ENCODE peak calls at places on chromosomes 12 and 14, in four cellular contexts. One of them, this sample, is unnamed.

GRCh38 chr12:98198261-98198982 is 317.0 kb upstream of the TMPO start:
- DNase-seq in right lobe of liver: no peak
- DNase-seq in endothelial cell: no peak
- DNase-seq in fibroblast of lung: peak
- DNase-seq in this sample: no peak

GRCh38 chr14:104827173-104828055 is 26.5 kb downstream of the ZBTB42 start:
- DNase-seq in right lobe of liver: peak
- DNase-seq in endothelial cell: peak
- DNase-seq in fibroblast of lung: peak
- DNase-seq in this sample: peak

GRCh38 chr12:95198914-95199313 is 18.4 kb downstream of the FGD6 start:
- DNase-seq in right lobe of liver: no peak
- DNase-seq in endothelial cell: no peak
- DNase-seq in fibroblast of lung: no peak
- DNase-seq in this sample: no peak

GRCh38 chr12:24911284-24911791 is 37.6 kb downstream of the BCAT1 start:
- DNase-seq in right lobe of liver: no peak
- DNase-seq in endothelial cell: no peak
- DNase-seq in fibroblast of lung: peak
- DNase-seq in this sample: peak

GRCh38 chr14:100842799-100843198 is 16.9 kb downstream of the MEG3 start:
- DNase-seq in right lobe of liver: no peak
- DNase-seq in endothelial cell: no peak
- DNase-seq in fibroblast of lung: peak
- DNase-seq in this sample: peak

GRCh38 chr12:130335517-130336392 is 1.9 kb upstream of the PIWIL1 start:
- DNase-seq in right lobe of liver: no peak
- DNase-seq in endothelial cell: peak
- DNase-seq in fibroblast of lung: peak
- DNase-seq in this sample: peak

GRCh38 chr14:53663709-53664108 is 292.9 kb downstream of the BMP4 start:
- DNase-seq in right lobe of liver: peak
- DNase-seq in endothelial cell: peak
- DNase-seq in fibroblast of lung: peak
- DNase-seq in this sample: peak

GRCh38 chr12:109818900-109819500 is 14.2 kb downstream of the TRPV4 start:
- DNase-seq in right lobe of liver: no peak
- DNase-seq in endothelial cell: no peak
- DNase-seq in fibroblast of lung: peak
- DNase-seq in this sample: peak

GRCh38 chr12:131971226-131971625 is 21.5 kb downstream of the EP400 start:
- DNase-seq in right lobe of liver: no peak
- DNase-seq in endothelial cell: no peak
- DNase-seq in fibroblast of lung: no peak
- DNase-seq in this sample: no peak

GRCh38 chr12:14537088-14537487 is 30.6 kb downstream of the PLBD1 start:
- DNase-seq in right lobe of liver: no peak
- DNase-seq in endothelial cell: no peak
- DNase-seq in fibroblast of lung: no peak
- DNase-seq in this sample: no peak

GRCh38 chr12:122730215-122731014 is at the start of gene HCAR1:
- DNase-seq in right lobe of liver: no peak
- DNase-seq in endothelial cell: no peak
- DNase-seq in fibroblast of lung: no peak
- DNase-seq in this sample: no peak

GRCh38 chr14:72104011-72104613 is 171.9 kb downstream of the RGS6 start:
- DNase-seq in right lobe of liver: no peak
- DNase-seq in endothelial cell: peak
- DNase-seq in fibroblast of lung: no peak
- DNase-seq in this sample: no peak

GRCh38 chr12:123085730-123086487 is 65.0 kb downstream of the PITPNM2 start:
- DNase-seq in right lobe of liver: no peak
- DNase-seq in endothelial cell: no peak
- DNase-seq in fibroblast of lung: peak
- DNase-seq in this sample: no peak

GRCh38 chr12:68587448-68587873 is 23.2 kb upstream of the RAP1B start:
- DNase-seq in right lobe of liver: no peak
- DNase-seq in endothelial cell: no peak
- DNase-seq in fibroblast of lung: peak
- DNase-seq in this sample: no peak

GRCh38 chr12:132078190-132078589 is 65.9 kb downstream of the DDX51 start:
- DNase-seq in right lobe of liver: no peak
- DNase-seq in endothelial cell: no peak
- DNase-seq in fibroblast of lung: peak
- DNase-seq in this sample: peak

GRCh38 chr12:110354172-110354780 is 49.2 kb downstream of the ANAPC7 start:
- DNase-seq in right lobe of liver: no peak
- DNase-seq in endothelial cell: no peak
- DNase-seq in fibroblast of lung: no peak
- DNase-seq in this sample: no peak

GRCh38 chr12:12804432-12804886 is 8.7 kb upstream of the DDX47 start:
- DNase-seq in right lobe of liver: no peak
- DNase-seq in endothelial cell: no peak
- DNase-seq in fibroblast of lung: peak
- DNase-seq in this sample: peak

GRCh38 chr12:108477055-108477880 is 37.8 kb upstream of the FICD start:
- DNase-seq in right lobe of liver: no peak
- DNase-seq in endothelial cell: no peak
- DNase-seq in fibroblast of lung: no peak
- DNase-seq in this sample: no peak

GRCh38 chr14:55599250-55599879 is 19.4 kb downstream of the KTN1 start:
- DNase-seq in right lobe of liver: peak
- DNase-seq in endothelial cell: no peak
- DNase-seq in fibroblast of lung: no peak
- DNase-seq in this sample: no peak

GRCh38 chr14:82385043-82385442 is 851.4 kb upstream of the SEL1L start:
- DNase-seq in right lobe of liver: no peak
- DNase-seq in endothelial cell: no peak
- DNase-seq in fibroblast of lung: no peak
- DNase-seq in this sample: no peak

GRCh38 chr12:91984571-91984970 is 161.1 kb downstream of the BTG1 start:
- DNase-seq in right lobe of liver: no peak
- DNase-seq in endothelial cell: no peak
- DNase-seq in fibroblast of lung: peak
- DNase-seq in this sample: peak

GRCh38 chr14:53218161-53218560 is 65.0 kb upstream of the DDHD1 start:
- DNase-seq in right lobe of liver: no peak
- DNase-seq in endothelial cell: no peak
- DNase-seq in fibroblast of lung: no peak
- DNase-seq in this sample: no peak

GRCh38 chr14:20350280-20350679 is 6.8 kb downstream of the PARP2 start:
- DNase-seq in right lobe of liver: no peak
- DNase-seq in endothelial cell: no peak
- DNase-seq in fibroblast of lung: no peak
- DNase-seq in this sample: peak

GRCh38 chr14:32428149-32428548 is 99.1 kb downstream of the AKAP6 start:
- DNase-seq in right lobe of liver: no peak
- DNase-seq in endothelial cell: no peak
- DNase-seq in fibroblast of lung: peak
- DNase-seq in this sample: no peak

GRCh38 chr12:109875572-109876131 is 4.7 kb downstream of the GLTP start:
- DNase-seq in right lobe of liver: no peak
- DNase-seq in endothelial cell: no peak
- DNase-seq in fibroblast of lung: no peak
- DNase-seq in this sample: no peak

GRCh38 chr12:94679554-94679953 is 29.2 kb upstream of the TMCC3 start:
- DNase-seq in right lobe of liver: no peak
- DNase-seq in endothelial cell: no peak
- DNase-seq in fibroblast of lung: no peak
- DNase-seq in this sample: no peak

GRCh38 chr14:91143862-91144261 is 30.0 kb downstream of the DGLUCY start:
- DNase-seq in right lobe of liver: peak
- DNase-seq in endothelial cell: no peak
- DNase-seq in fibroblast of lung: no peak
- DNase-seq in this sample: no peak

GRCh38 chr12:62598846-62599245 is 132.2 kb downstream of the MON2 start:
- DNase-seq in right lobe of liver: no peak
- DNase-seq in endothelial cell: no peak
- DNase-seq in fibroblast of lung: no peak
- DNase-seq in this sample: no peak

GRCh38 chr14:93049867-93050331 is 65.8 kb downstream of the ITPK1 start:
- DNase-seq in right lobe of liver: peak
- DNase-seq in endothelial cell: peak
- DNase-seq in fibroblast of lung: no peak
- DNase-seq in this sample: no peak

GRCh38 chr14:100286484-100287191 is 19.6 kb downstream of the SLC25A29 start:
- DNase-seq in right lobe of liver: no peak
- DNase-seq in endothelial cell: no peak
- DNase-seq in fibroblast of lung: no peak
- DNase-seq in this sample: no peak

GRCh38 chr12:3881208-3881980 is 8.2 kb upstream of the PARP11 start:
- DNase-seq in right lobe of liver: no peak
- DNase-seq in endothelial cell: no peak
- DNase-seq in fibroblast of lung: no peak
- DNase-seq in this sample: no peak

GRCh38 chr12:91502208-91502607 is 319.6 kb upstream of the DCN start:
- DNase-seq in right lobe of liver: no peak
- DNase-seq in endothelial cell: no peak
- DNase-seq in fibroblast of lung: no peak
- DNase-seq in this sample: no peak

GRCh38 chr12:72747460-72747859 is 475.3 kb downstream of the TRHDE start:
- DNase-seq in right lobe of liver: no peak
- DNase-seq in endothelial cell: no peak
- DNase-seq in fibroblast of lung: no peak
- DNase-seq in this sample: no peak

GRCh38 chr14:53655080-53655785 is 301.4 kb downstream of the BMP4 start:
- DNase-seq in right lobe of liver: no peak
- DNase-seq in endothelial cell: no peak
- DNase-seq in fibroblast of lung: no peak
- DNase-seq in this sample: no peak

DNA sequence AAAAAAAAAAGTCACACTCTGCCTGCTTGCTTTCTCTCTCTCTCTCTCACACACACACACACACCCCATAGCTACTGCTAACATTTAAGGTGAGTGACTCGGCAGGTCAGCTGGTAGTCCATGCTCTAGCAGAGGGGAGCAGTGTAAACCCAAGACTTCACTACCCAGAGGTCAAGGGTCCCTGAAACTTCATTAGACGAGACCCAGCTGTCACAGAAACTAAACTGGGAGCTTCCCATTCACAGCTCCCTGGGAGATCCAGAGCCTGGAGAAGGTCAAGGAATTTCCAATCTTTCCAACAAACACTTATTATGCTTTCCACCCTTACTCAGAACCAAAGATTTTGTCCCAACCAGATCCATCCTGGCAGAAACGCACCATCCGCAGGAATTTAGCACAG is 33.2 kb downstream of the CKAP4 start:
- DNase-seq in right lobe of liver: no peak
- DNase-seq in endothelial cell: no peak
- DNase-seq in fibroblast of lung: no peak
- DNase-seq in this sample: no peak
- TF ChIP-seq CTCF in right lobe of liver: no peak
- TF ChIP-seq CTCF in endothelial cell: no peak
- TF ChIP-seq CTCF in fibroblast of lung: no peak
- TF ChIP-seq CTCF in this sample: no peak

GRCh38 chr14:69574954-69575295 is 254 bp upstream of the CCDC177 start:
- DNase-seq in right lobe of liver: no peak
- DNase-seq in endothelial cell: no peak
- DNase-seq in fibroblast of lung: no peak
- DNase-seq in this sample: no peak
- TF ChIP-seq CTCF in right lobe of liver: no peak
- TF ChIP-seq CTCF in endothelial cell: peak
- TF ChIP-seq CTCF in fibroblast of lung: no peak
- TF ChIP-seq CTCF in this sample: peak

GRCh38 chr12:53048780-53049401 is 974 bp upstream of the TNS2 start:
- DNase-seq in right lobe of liver: peak
- DNase-seq in endothelial cell: peak
- DNase-seq in fibroblast of lung: peak
- DNase-seq in this sample: peak

GRCh38 chr12:53046655-53047220 is 3.1 kb upstream of the TNS2 start:
- DNase-seq in right lobe of liver: peak
- DNase-seq in endothelial cell: peak
- DNase-seq in fibroblast of lung: peak
- DNase-seq in this sample: peak

GRCh38 chr12:53048033-53048779 is 1.7 kb upstream of the TNS2 start:
- DNase-seq in right lobe of liver: peak
- DNase-seq in endothelial cell: peak
- DNase-seq in fibroblast of lung: no peak
- DNase-seq in this sample: no peak

GRCh38 chr12:53045646-53046045 is 4.2 kb upstream of the TNS2 start:
- DNase-seq in right lobe of liver: no peak
- DNase-seq in endothelial cell: no peak
- DNase-seq in fibroblast of lung: no peak
- DNase-seq in this sample: no peak

GRCh38 chr12:53047221-53048032 is 2.4 kb upstream of the TNS2 start:
- DNase-seq in right lobe of liver: peak
- DNase-seq in endothelial cell: peak
- DNase-seq in fibroblast of lung: peak
- DNase-seq in this sample: peak
- TF ChIP-seq CTCF in right lobe of liver: no peak
- TF ChIP-seq CTCF in endothelial cell: peak
- TF ChIP-seq CTCF in fibroblast of lung: no peak
- TF ChIP-seq CTCF in this sample: peak

GRCh38 chr12:124745891-124746570 is 117.6 kb downstream of the SCARB1 start:
- DNase-seq in right lobe of liver: peak
- DNase-seq in endothelial cell: peak
- DNase-seq in fibroblast of lung: peak
- DNase-seq in this sample: peak

GRCh38 chr12:124745468-124745890 is 118.2 kb downstream of the SCARB1 start:
- DNase-seq in right lobe of liver: no peak
- DNase-seq in endothelial cell: no peak
- DNase-seq in fibroblast of lung: no peak
- DNase-seq in this sample: no peak

GRCh38 chr12:124746649-124747425 is 116.8 kb downstream of the SCARB1 start:
- DNase-seq in right lobe of liver: no peak
- DNase-seq in endothelial cell: no peak
- DNase-seq in fibroblast of lung: no peak
- DNase-seq in this sample: no peak

GRCh38 chr12:124749725-124750124 is 113.9 kb downstream of the SCARB1 start:
- DNase-seq in right lobe of liver: no peak
- DNase-seq in endothelial cell: no peak
- DNase-seq in fibroblast of lung: no peak
- DNase-seq in this sample: no peak

DNA sequence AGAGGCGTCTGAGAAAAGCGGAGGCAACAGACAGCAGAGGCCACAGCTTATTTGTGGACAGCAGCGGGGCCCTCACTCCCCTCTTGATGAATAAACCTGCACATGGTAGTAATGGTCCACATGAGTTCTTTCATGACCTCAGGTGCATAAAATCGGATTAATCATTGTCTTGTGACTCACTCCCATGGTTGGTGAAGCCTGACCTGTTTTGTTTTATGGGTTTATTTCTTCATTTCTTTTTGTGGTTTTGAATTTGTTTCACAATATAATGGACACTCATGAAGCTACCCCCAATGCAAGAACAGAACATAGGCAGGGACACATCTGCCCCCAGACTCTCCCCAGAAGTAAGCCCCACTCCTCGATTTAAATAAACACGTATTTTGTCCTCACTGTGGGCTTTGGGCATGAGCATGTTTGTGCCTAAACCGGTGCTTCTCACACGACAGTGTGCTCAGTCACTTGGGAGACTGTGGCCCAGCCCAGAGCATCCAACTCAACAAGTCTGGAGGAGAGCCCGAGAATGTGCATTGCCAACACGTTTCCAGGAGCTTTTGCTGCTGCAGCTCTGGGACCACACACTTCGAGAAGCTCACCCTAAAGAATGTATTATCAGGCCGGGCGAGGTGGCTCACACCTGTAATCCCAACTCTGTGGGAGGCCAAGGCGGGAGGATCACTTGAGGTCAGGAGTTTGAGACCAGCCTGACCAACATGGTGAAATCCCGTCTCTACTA is 116.1 kb downstream of the SCARB1 start:
- DNase-seq in right lobe of liver: no peak
- DNase-seq in endothelial cell: no peak
- DNase-seq in fibroblast of lung: peak
- DNase-seq in this sample: peak
- TF ChIP-seq CTCF in right lobe of liver: no peak
- TF ChIP-seq CTCF in endothelial cell: no peak
- TF ChIP-seq CTCF in fibroblast of lung: no peak
- TF ChIP-seq CTCF in this sample: no peak